ENCODE peak calls at places on chromosomes 16 and 17, in six cellular contexts. One of them, this sample, is unnamed. For H3K79me2, the result is how much of the 10 kb centered on the place peaks cover.

GRCh38 chr16:53576904-53577303 is 73.9 kb upstream of the AKTIP start:
- DNase-seq in HepG2: no peak
- DNase-seq in SK-N-SH: no peak
- DNase-seq in HCT116: no peak
- DNase-seq in GM12878: no peak
- DNase-seq in K562: no peak
- DNase-seq in this sample: no peak

GRCh38 chr17:48592592-48592991 is 987 bp downstream of the HOXB5 start:
- DNase-seq in GM12878: no peak
- DNase-seq in SK-N-SH: no peak
- DNase-seq in K562: no peak
- DNase-seq in HepG2: no peak
- DNase-seq in HCT116: no peak
- DNase-seq in this sample: no peak

GRCh38 chr16:66889622-66890021 is 9.3 kb downstream of the PDP2 start:
- DNase-seq in HepG2: no peak
- DNase-seq in HCT116: no peak
- DNase-seq in K562: no peak
- DNase-seq in GM12878: no peak
- DNase-seq in SK-N-SH: no peak
- DNase-seq in this sample: no peak

GRCh38 chr16:89842471-89843408 is 14.5 kb downstream of the SPIRE2 start:
- DNase-seq in HepG2: peak
- DNase-seq in K562: no peak
- DNase-seq in SK-N-SH: peak
- DNase-seq in HCT116: no peak
- DNase-seq in GM12878: no peak
- DNase-seq in this sample: peak

GRCh38 chr17:1580979-1581676 is 18.5 kb upstream of the PITPNA start:
- DNase-seq in HepG2: no peak
- DNase-seq in K562: no peak
- DNase-seq in SK-N-SH: no peak
- DNase-seq in HCT116: no peak
- DNase-seq in GM12878: no peak
- DNase-seq in this sample: no peak

GRCh38 chr16:56866955-56867830 is 2.2 kb downstream of the SLC12A3 start:
- DNase-seq in HCT116: peak
- DNase-seq in SK-N-SH: peak
- DNase-seq in K562: peak
- DNase-seq in HepG2: peak
- DNase-seq in GM12878: no peak
- DNase-seq in this sample: peak

GRCh38 chr16:27220991-27221390 is 17.7 kb downstream of the KDM8 start:
- DNase-seq in GM12878: no peak
- DNase-seq in HepG2: no peak
- DNase-seq in K562: no peak
- DNase-seq in SK-N-SH: no peak
- DNase-seq in HCT116: no peak
- DNase-seq in this sample: no peak

GRCh38 chr17:66930933-66931332 is 33.6 kb upstream of the CACNG4 start:
- DNase-seq in K562: peak
- DNase-seq in HCT116: peak
- DNase-seq in SK-N-SH: no peak
- DNase-seq in HepG2: peak
- DNase-seq in GM12878: no peak
- DNase-seq in this sample: no peak

GRCh38 chr16:56343661-56344517 is 81.5 kb downstream of the AMFR start:
- DNase-seq in HepG2: no peak
- DNase-seq in SK-N-SH: no peak
- DNase-seq in HCT116: no peak
- DNase-seq in GM12878: no peak
- DNase-seq in K562: no peak
- DNase-seq in this sample: no peak

GRCh38 chr16:50601341-50601740 is 53.1 kb downstream of the NKD1 start:
- DNase-seq in GM12878: no peak
- DNase-seq in HepG2: no peak
- DNase-seq in HCT116: no peak
- DNase-seq in SK-N-SH: no peak
- DNase-seq in K562: no peak
- DNase-seq in this sample: no peak

GRCh38 chr17:47857551-47858410 is 6.8 kb upstream of the SP6 start:
- DNase-seq in GM12878: no peak
- DNase-seq in K562: no peak
- DNase-seq in HCT116: no peak
- DNase-seq in SK-N-SH: no peak
- DNase-seq in HepG2: no peak
- DNase-seq in this sample: no peak

GRCh38 chr17:45790296-45790922 is 6.3 kb downstream of the CRHR1 start:
- DNase-seq in GM12878: no peak
- DNase-seq in SK-N-SH: no peak
- DNase-seq in K562: no peak
- DNase-seq in HepG2: no peak
- DNase-seq in HCT116: no peak
- DNase-seq in this sample: no peak

GRCh38 chr17:81976332-81977210 is 858 bp upstream of the ASPSCR1 start:
- DNase-seq in K562: peak
- DNase-seq in SK-N-SH: no peak
- DNase-seq in HepG2: no peak
- DNase-seq in HCT116: no peak
- DNase-seq in GM12878: no peak
- DNase-seq in this sample: peak

DNA sequence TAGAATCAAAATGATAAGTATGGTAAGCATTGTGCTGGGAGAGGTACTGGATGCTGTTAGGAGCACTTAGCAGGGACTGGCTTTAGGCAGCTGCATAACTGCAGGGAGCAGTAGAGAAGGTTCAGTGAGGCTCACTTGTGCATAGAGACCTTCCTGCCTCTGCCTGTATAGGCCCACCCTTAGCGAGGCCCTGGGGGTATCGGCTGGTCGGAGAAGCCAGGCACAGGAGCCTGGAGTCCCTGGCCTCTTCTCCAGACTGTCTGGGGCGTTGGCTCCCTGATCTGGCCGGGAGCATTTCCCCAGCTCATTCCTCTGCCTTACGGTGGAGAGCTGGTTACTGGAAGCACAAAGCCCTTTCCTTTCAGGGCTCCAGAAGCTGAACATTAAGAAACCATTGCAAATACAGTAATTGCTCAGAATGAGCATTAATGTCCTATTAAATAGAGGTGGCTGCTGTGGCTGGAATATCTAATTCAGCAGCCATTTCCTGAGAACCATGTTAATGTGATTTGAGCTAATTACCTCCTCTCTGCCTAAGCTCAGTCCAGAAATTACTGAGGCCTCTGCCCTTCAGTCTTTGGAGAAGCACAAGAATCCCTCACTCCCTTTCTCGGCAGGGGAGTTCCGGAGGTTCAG is 18.8 kb upstream of the TMEM220 start:
- DNase-seq in HCT116: no peak
- DNase-seq in HepG2: no peak
- DNase-seq in K562: no peak
- DNase-seq in GM12878: no peak
- DNase-seq in SK-N-SH: peak
- DNase-seq in this sample: no peak
- H3K9ac ChIP-seq in HCT116: no peak
- H3K9ac ChIP-seq in HepG2: no peak
- H3K9ac ChIP-seq in K562: no peak
- H3K9ac ChIP-seq in GM12878: no peak
- H3K9ac ChIP-seq in SK-N-SH: no peak
- H3K9ac ChIP-seq in this sample: no peak

DNA sequence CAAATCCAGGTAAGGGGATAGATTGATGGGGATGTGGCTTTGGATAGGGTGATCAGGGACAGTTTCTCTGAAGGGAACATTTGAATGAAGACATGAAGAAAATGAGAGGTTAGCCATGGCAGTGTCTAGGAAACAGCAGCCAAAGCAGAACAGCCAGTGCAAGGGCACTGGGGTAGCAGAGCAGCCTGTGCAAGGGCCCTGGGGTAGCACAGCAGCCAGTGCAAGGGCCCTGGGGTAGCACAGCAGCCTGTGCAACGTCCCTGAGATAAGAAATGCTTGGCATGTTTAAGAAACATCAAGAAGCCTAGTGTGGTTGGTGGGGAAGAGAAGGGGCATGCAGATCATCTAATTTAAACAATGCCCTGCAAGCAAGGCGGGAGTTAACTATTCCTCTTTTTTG is 128.5 kb downstream of the IRX5 start:
- DNase-seq in K562: no peak
- DNase-seq in SK-N-SH: no peak
- DNase-seq in GM12878: no peak
- DNase-seq in HCT116: no peak
- DNase-seq in HepG2: no peak
- DNase-seq in this sample: no peak
- H3K79me2 ChIP-seq in K562: under half
- H3K79me2 ChIP-seq in SK-N-SH: under half
- H3K79me2 ChIP-seq in GM12878: under half
- H3K79me2 ChIP-seq in HCT116: under half
- H3K79me2 ChIP-seq in HepG2: under half
- H3K79me2 ChIP-seq in this sample: under half

GRCh38 chr17:61942085-61942484 is 14.3 kb upstream of the INTS2 start:
- DNase-seq in HCT116: no peak
- DNase-seq in K562: no peak
- DNase-seq in HepG2: no peak
- DNase-seq in GM12878: no peak
- DNase-seq in SK-N-SH: no peak
- DNase-seq in this sample: no peak
- TF ChIP-seq POLR2AphosphoS5 in HCT116: no peak
- TF ChIP-seq POLR2AphosphoS5 in K562: no peak
- TF ChIP-seq POLR2AphosphoS5 in HepG2: no peak
- TF ChIP-seq POLR2AphosphoS5 in GM12878: no peak
- TF ChIP-seq POLR2AphosphoS5 in SK-N-SH: no peak
- TF ChIP-seq POLR2AphosphoS5 in this sample: no peak

GRCh38 chr17:50580636-50581035 is 20.1 kb downstream of the CACNA1G start:
- DNase-seq in GM12878: no peak
- DNase-seq in K562: no peak
- DNase-seq in SK-N-SH: no peak
- DNase-seq in HepG2: no peak
- DNase-seq in HCT116: no peak
- DNase-seq in this sample: no peak

GRCh38 chr17:50582741-50583140 is 22.2 kb downstream of the CACNA1G start:
- DNase-seq in SK-N-SH: no peak
- DNase-seq in K562: no peak
- DNase-seq in HepG2: no peak
- DNase-seq in GM12878: no peak
- DNase-seq in HCT116: no peak
- DNase-seq in this sample: no peak

GRCh38 chr17:50579399-50579798 is 18.9 kb downstream of the CACNA1G start:
- DNase-seq in HepG2: no peak
- DNase-seq in HCT116: no peak
- DNase-seq in GM12878: no peak
- DNase-seq in SK-N-SH: no peak
- DNase-seq in K562: peak
- DNase-seq in this sample: no peak

GRCh38 chr17:50583636-50584035 is 23.1 kb downstream of the CACNA1G start:
- DNase-seq in GM12878: no peak
- DNase-seq in SK-N-SH: no peak
- DNase-seq in K562: no peak
- DNase-seq in HepG2: no peak
- DNase-seq in HCT116: no peak
- DNase-seq in this sample: no peak

GRCh38 chr17:50581316-50581715 is 20.8 kb downstream of the CACNA1G start:
- DNase-seq in HepG2: no peak
- DNase-seq in SK-N-SH: no peak
- DNase-seq in GM12878: no peak
- DNase-seq in HCT116: no peak
- DNase-seq in K562: no peak
- DNase-seq in this sample: no peak
- H3K9ac ChIP-seq in HepG2: no peak
- H3K9ac ChIP-seq in SK-N-SH: no peak
- H3K9ac ChIP-seq in GM12878: no peak
- H3K9ac ChIP-seq in HCT116: no peak
- H3K9ac ChIP-seq in K562: no peak
- H3K9ac ChIP-seq in this sample: no peak

GRCh38 chr16:1781758-1782407 is 488 bp downstream of the SPSB3 start:
- DNase-seq in HepG2: no peak
- DNase-seq in K562: peak
- DNase-seq in HCT116: no peak
- DNase-seq in SK-N-SH: peak
- DNase-seq in GM12878: no peak
- DNase-seq in this sample: peak
- H3K79me2 ChIP-seq in HepG2: under half
- H3K79me2 ChIP-seq in K562: under half
- H3K79me2 ChIP-seq in HCT116: under half
- H3K79me2 ChIP-seq in SK-N-SH: half or more
- H3K79me2 ChIP-seq in GM12878: under half
- H3K79me2 ChIP-seq in this sample: under half

GRCh38 chr17:17376362-17376761 is 73.2 kb downstream of the NT5M start:
- DNase-seq in HCT116: no peak
- DNase-seq in SK-N-SH: no peak
- DNase-seq in K562: no peak
- DNase-seq in HepG2: peak
- DNase-seq in GM12878: no peak
- DNase-seq in this sample: no peak
- TF ChIP-seq POLR2AphosphoS5 in HCT116: no peak
- TF ChIP-seq POLR2AphosphoS5 in SK-N-SH: no peak
- TF ChIP-seq POLR2AphosphoS5 in K562: no peak
- TF ChIP-seq POLR2AphosphoS5 in HepG2: no peak
- TF ChIP-seq POLR2AphosphoS5 in GM12878: no peak
- TF ChIP-seq POLR2AphosphoS5 in this sample: no peak

DNA sequence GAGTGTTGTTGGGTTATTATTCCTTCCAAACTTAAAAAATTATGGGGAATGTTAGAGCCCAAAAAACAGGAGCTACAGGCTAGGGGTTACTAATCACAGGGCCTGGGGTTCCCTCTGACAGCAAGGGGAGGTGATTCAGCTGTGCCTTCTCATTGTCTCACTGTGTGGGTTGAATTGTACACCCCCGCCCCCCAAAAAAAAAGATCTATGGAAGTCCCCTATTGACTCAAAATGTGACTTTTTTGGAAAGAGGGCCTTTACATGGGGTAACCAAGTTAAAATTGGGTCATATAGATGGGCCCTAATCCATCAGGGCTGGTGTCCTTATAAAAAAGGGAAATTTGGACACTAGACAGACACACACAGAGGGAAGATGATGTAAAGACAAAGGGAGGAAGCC is 190.2 kb downstream of the SOX9 start:
- DNase-seq in HCT116: no peak
- DNase-seq in SK-N-SH: no peak
- DNase-seq in K562: no peak
- DNase-seq in GM12878: peak
- DNase-seq in HepG2: no peak
- DNase-seq in this sample: no peak
- H3K9ac ChIP-seq in HCT116: no peak
- H3K9ac ChIP-seq in SK-N-SH: no peak
- H3K9ac ChIP-seq in K562: no peak
- H3K9ac ChIP-seq in GM12878: no peak
- H3K9ac ChIP-seq in HepG2: no peak
- H3K9ac ChIP-seq in this sample: no peak

DNA sequence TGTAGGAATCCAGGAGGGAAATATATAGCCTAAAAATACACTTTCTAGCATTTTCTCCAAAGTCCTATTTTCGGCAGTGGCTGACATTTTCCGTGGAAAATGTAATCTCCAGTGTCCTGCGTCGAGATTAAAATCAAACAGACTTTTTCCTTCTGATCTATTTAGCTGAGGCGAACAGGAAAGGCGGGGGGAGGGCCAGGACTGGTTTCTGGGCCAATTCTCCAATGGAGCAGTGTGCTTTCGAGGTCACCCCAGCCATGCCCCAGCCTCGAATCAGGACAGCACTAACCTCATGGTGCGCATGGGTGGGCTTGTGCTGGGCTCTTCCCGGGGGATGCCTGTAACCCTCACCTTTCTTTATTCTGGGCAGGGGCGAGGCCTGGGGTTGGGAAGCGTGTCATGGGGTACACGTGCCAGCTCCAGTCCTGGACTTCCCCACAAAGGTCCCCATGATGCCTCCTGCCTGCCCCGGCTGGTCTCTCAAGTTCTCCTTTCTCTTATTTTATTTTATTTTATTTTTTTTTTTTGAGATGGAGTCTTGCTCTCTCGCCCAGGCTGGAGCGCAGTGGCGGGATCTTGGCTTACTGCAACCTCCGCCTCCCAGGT is 8.8 kb downstream of the ATP2A3 start:
- DNase-seq in GM12878: no peak
- DNase-seq in SK-N-SH: peak
- DNase-seq in K562: no peak
- DNase-seq in HepG2: no peak
- DNase-seq in HCT116: no peak
- DNase-seq in this sample: no peak
- H3K79me2 ChIP-seq in GM12878: under half
- H3K79me2 ChIP-seq in SK-N-SH: under half
- H3K79me2 ChIP-seq in K562: under half
- H3K79me2 ChIP-seq in HepG2: under half
- H3K79me2 ChIP-seq in HCT116: under half
- H3K79me2 ChIP-seq in this sample: under half

This sample was measured in endothelial cell of umbilical vein.